ENCODE peak calls at places on chromosomes 16 and 17, in six cellular contexts. L is cardiac muscle cell, S is kidney, G is IMR-90, A is ovary, Y is heart left ventricle. X is an unnamed sample.

GRCh38 chr17:73901661-73902415 is 257.6 kb upstream of the SDK2 start:
- DNase-seq in L (peak; percentile 6), S (no peak), G (no peak), A (no peak), Y (peak; percentile 57), X (peak; percentile 41)

GRCh38 chr16:824601-825000 is 24.1 kb upstream of the GNG13 start:
- DNase-seq in L (no peak), S (no peak), G (no peak), A (no peak), Y (no peak), X (no peak)

GRCh38 chr16:22023505-22023904 is 15.6 kb downstream of the MOSMO start:
- DNase-seq in L (no peak), S (no peak), G (no peak), A (no peak), Y (no peak), X (no peak)

GRCh38 chr16:75621170-75621477 is 2.0 kb downstream of the ADAT1 start:
- DNase-seq in L (peak; percentile 60), S (no peak), G (peak; percentile 55), A (no peak), Y (no peak), X (no peak)

GRCh38 chr16:47774661-47775060 is 313.5 kb downstream of the PHKB start:
- DNase-seq in L (peak; percentile 22), S (no peak), G (peak; percentile 52), A (no peak), Y (no peak), X (no peak)

GRCh38 chr16:28981517-28981916 is 3.3 kb upstream of the LAT start:
- DNase-seq in L (no peak), S (no peak), G (no peak), A (no peak), Y (no peak), X (no peak)

GRCh38 chr17:74217036-74217725 is 3.8 kb downstream of the TTYH2 start:
- DNase-seq in L (no peak), S (no peak), G (no peak), A (no peak), Y (no peak), X (no peak)

GRCh38 chr16:26550111-26550610 is 516.6 kb upstream of the C16orf82 start:
- DNase-seq in L (no peak), S (no peak), G (no peak), A (no peak), Y (no peak), X (no peak)

GRCh38 chr17:1715803-1716075 is 5.6 kb upstream of the TLCD2 start:
- DNase-seq in L (no peak), S (no peak), G (no peak), A (no peak), Y (no peak), X (no peak)

GRCh38 chr17:6101706-6102105 is 31.5 kb downstream of the WSCD1 start:
- DNase-seq in L (no peak), S (no peak), G (no peak), A (no peak), Y (no peak), X (no peak)

GRCh38 chr16:86404678-86405077 is 105.6 kb upstream of the FOXF1 start:
- DNase-seq in L (no peak), S (no peak), G (no peak), A (no peak), Y (no peak), X (no peak)

GRCh38 chr17:17567114-17567513 is 24.4 kb downstream of the PEMT start:
- DNase-seq in L (no peak), S (no peak), G (no peak), A (no peak), Y (peak; percentile 88), X (peak; percentile 66)

GRCh38 chr16:66508261-66508913 is 41.5 kb downstream of the TK2 start:
- DNase-seq in L (peak; percentile 34), S (peak; percentile 36), G (no peak), A (no peak), Y (no peak), X (no peak)

GRCh38 chr16:35751191-35751941 is 2292.0 kb downstream of the TP53TG3F start:
- DNase-seq in L (no peak), S (peak; percentile 39), G (no peak), A (no peak), Y (no peak), X (peak; percentile 6)

GRCh38 chr16:54052271-54052670 is 234.3 kb downstream of the IRX3 start:
- DNase-seq in L (no peak), S (no peak), G (no peak), A (no peak), Y (no peak), X (no peak)

GRCh38 chr17:47792979-47793378 is 28.6 kb downstream of the OSBPL7 start:
- DNase-seq in L (no peak), S (no peak), G (no peak), A (no peak), Y (no peak), X (no peak)

GRCh38 chr17:57235124-57235523 is 21.2 kb upstream of the MSI2 start:
- DNase-seq in L (no peak), S (no peak), G (no peak), A (no peak), Y (no peak), X (no peak)

GRCh38 chr16:15574614-15574948 is 68.4 kb downstream of the MARF1 start:
- DNase-seq in L (no peak), S (no peak), G (no peak), A (no peak), Y (no peak), X (no peak)

GRCh38 chr17:1762906-1763829 is 1.3 kb downstream of the SERPINF1 start:
- DNase-seq in L (peak; percentile 92), S (no peak), G (peak; percentile 74), A (peak; percentile 77), Y (peak; percentile 77), X (peak; percentile 50)

GRCh38 chr17:7840441-7840840 is 6.4 kb downstream of the KDM6B start:
- DNase-seq in L (no peak), S (no peak), G (no peak), A (no peak), Y (no peak), X (no peak)

GRCh38 chr17:49741009-49741691 is 22.8 kb downstream of the FAM117A start:
- DNase-seq in L (peak; percentile 36), S (no peak), G (peak; percentile 33), A (no peak), Y (no peak), X (no peak)

GRCh38 chr17:64535357-64535756 is 28.6 kb downstream of the CEP95 start:
- DNase-seq in L (no peak), S (no peak), G (no peak), A (no peak), Y (no peak), X (no peak)

GRCh38 chr16:85323230-85323960 is 211.1 kb upstream of the CIBAR2 start:
- DNase-seq in L (no peak), S (no peak), G (no peak), A (no peak), Y (no peak), X (no peak)

GRCh38 chr16:35295856-35296255 is 1836.4 kb downstream of the TP53TG3F start:
- DNase-seq in L (no peak), S (no peak), G (no peak), A (no peak), Y (no peak), X (no peak)

GRCh38 chr17:72516772-72517399 is 396.1 kb downstream of the SOX9 start:
- DNase-seq in L (peak; percentile 55), S (no peak), G (no peak), A (no peak), Y (peak; percentile 62), X (no peak)

GRCh38 chr17:75088465-75088895 is 726 bp downstream of the SLC16A5 start:
- DNase-seq in L (no peak), S (no peak), G (no peak), A (peak; percentile 35), Y (peak; percentile 41), X (no peak)

GRCh38 chr17:27488263-27488662 is 32.0 kb downstream of the KSR1 start:
- DNase-seq in L (peak; percentile 46), S (no peak), G (no peak), A (no peak), Y (no peak), X (no peak)

DNA sequence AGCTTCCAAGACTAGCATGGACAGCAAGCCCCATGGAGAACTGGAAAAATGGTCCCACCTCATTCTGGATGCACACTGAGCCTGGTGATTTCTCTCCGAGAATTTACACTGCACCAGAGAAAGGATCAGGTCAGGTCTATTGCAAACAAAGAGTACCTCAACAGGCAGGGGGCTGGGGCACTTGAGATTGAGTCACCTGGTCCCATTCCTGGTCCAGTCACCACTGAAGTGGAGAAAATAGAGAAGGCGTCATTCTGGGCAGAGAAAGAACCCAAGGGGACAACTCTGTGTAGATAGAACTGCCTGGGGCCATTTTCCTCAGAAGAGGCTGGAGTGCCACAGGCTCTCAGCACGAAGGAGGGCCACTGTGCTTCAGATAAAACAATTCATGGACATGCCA is 38.4 kb downstream of the CENPV start:
- DNase-seq in L (no peak), S (no peak), G (no peak), A (no peak), Y (no peak), X (no peak)
- H3K4me1 ChIP-seq in L (no peaks in the 10 kb centered on the region), S (peaks cover 2% of the 10 kb centered on the region), G (peaks cover 13% of the 10 kb centered on the region), A (no peaks in the 10 kb centered on the region), Y (no peaks in the 10 kb centered on the region), X (no peaks in the 10 kb centered on the region)

DNA sequence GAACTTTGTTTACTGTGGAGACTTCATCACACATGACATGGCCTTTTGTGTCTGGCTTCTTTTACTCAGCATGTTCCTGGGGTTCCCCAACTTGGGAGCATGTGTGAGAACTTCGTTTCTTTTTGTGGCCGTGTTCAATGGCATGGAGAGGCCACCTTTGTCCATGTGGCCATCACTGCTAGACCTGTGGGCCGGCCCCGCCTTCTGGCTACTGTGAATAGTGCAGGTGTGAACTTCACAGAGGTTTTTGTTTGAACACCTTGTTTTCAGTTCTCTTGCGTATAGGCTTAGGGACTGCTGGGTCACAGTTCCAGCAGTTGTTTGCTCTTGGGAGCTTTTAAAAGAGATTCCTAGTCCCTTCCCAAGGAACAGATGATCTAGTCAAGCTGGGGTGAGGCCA is 5.7 kb upstream of the SLC38A8 start:
- DNase-seq in L (no peak), S (peak; percentile 46), G (no peak), A (no peak), Y (no peak), X (no peak)
- TF ChIP-seq CTCF in L (no peak), S (no peak), G (no peak), A (no peak), Y (no peak), X (no peak)

GRCh38 chr17:80857721-80858171 is 133.9 kb upstream of the CHMP6 start:
- DNase-seq in L (no peak), S (no peak), G (no peak), A (no peak), Y (no peak), X (no peak)

GRCh38 chr17:80858301-80859003 is 133.2 kb upstream of the CHMP6 start:
- DNase-seq in L (no peak), S (no peak), G (peak; percentile 8), A (no peak), Y (no peak), X (no peak)

GRCh38 chr17:80855196-80855967 is 136.3 kb upstream of the CHMP6 start:
- DNase-seq in L (no peak), S (peak; percentile 46), G (no peak), A (no peak), Y (no peak), X (no peak)

GRCh38 chr17:80855968-80856862 is 135.4 kb upstream of the CHMP6 start:
- DNase-seq in L (peak; percentile 89), S (peak; percentile 83), G (peak; percentile 100), A (no peak), Y (peak; percentile 40), X (peak; percentile 36)

GRCh38 chr17:80856863-80857488 is 134.7 kb upstream of the CHMP6 start:
- DNase-seq in L (no peak), S (no peak), G (peak; percentile 15), A (no peak), Y (no peak), X (no peak)
- H3K4me1 ChIP-seq in L (no peaks in the 10 kb centered on the region), S (peaks cover 10% of the 10 kb centered on the region), G (peaks cover 51% of the 10 kb centered on the region), A (peaks cover 18% of the 10 kb centered on the region), Y (peaks cover 5% of the 10 kb centered on the region), X (peaks cover 27% of the 10 kb centered on the region)

GRCh38 chr16:56889206-56889605 is 24.2 kb downstream of the SLC12A3 start:
- DNase-seq in L (no peak), S (no peak), G (no peak), A (no peak), Y (no peak), X (no peak)
- TF ChIP-seq CTCF in L (no peak), S (no peak), G (no peak), A (no peak), Y (no peak), X (no peak)